ENCODE peak calls at places on chromosome 13, in six cellular contexts. O is IMR-90, A is mammary epithelial cell, W is spleen, J is lung, Y is mucosa of descending colon. C is an unnamed sample. For H3K4me1, the result is how much of the 10 kb centered on the place peaks cover.

GRCh38 chr13:33299626-33300025 is 14.1 kb upstream of the STARD13 start:
- DNase-seq in O (no peak), A (no peak), W (no peak), J (no peak), Y (no peak), C (no peak)

GRCh38 chr13:112842931-112843391 is 126.1 kb upstream of the MCF2L start:
- DNase-seq in O (no peak), A (no peak), W (peak), J (no peak), Y (no peak), C (no peak)

GRCh38 chr13:74920945-74921725 is 560.8 kb downstream of the TBC1D4 start:
- DNase-seq in O (no peak), A (peak), W (no peak), J (no peak), Y (no peak), C (no peak)

GRCh38 chr13:101417043-101417406 is 717 bp upstream of the NALCN start:
- DNase-seq in O (peak), A (peak), W (no peak), J (no peak), Y (no peak), C (peak)

GRCh38 chr13:71864094-71864980 is 2.7 kb downstream of the DACH1 start:
- DNase-seq in O (no peak), A (peak), W (peak), J (peak), Y (peak), C (peak)

GRCh38 chr13:72565893-72566292 is 161.5 kb downstream of the MZT1 start:
- DNase-seq in O (peak), A (no peak), W (no peak), J (no peak), Y (no peak), C (peak)

GRCh38 chr13:28792992-28793391 is 27.1 kb upstream of the MTUS2 start:
- DNase-seq in O (peak), A (peak), W (no peak), J (no peak), Y (no peak), C (peak)

GRCh38 chr13:36418022-36418805 is 14.1 kb upstream of the CCNA1 start:
- DNase-seq in O (peak), A (peak), W (no peak), J (no peak), Y (no peak), C (peak)

GRCh38 chr13:81048026-81048461 is 707.1 kb upstream of the SPRY2 start:
- DNase-seq in O (no peak), A (peak), W (no peak), J (no peak), Y (no peak), C (no peak)

GRCh38 chr13:102517959-102518358 is 78.8 kb upstream of the TPP2 start:
- DNase-seq in O (no peak), A (peak), W (no peak), J (no peak), Y (no peak), C (no peak)

GRCh38 chr13:35797946-35798345 is 321.5 kb upstream of the MAB21L1 start:
- DNase-seq in O (no peak), A (no peak), W (no peak), J (no peak), Y (no peak), C (no peak)

DNA sequence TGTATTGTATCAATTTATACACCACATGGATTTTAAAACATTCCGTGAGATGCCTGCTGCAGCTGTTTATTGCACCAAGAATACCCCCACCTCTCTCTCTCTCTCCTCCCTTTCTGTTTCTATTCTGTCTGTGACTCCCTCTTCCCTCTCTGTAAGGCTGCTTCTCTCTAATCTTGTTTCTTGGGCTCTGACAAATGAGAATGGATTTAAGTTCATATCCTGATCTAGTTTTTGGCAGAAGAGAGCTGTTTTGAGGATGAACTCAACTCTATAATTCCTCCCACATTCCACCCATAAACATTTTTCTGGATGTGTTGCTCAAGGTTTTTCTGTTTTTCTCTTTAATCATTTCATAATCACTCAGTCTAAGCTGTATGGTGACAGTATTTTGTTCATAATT is 144.3 kb upstream of the FRY start:
- DNase-seq in O (peak), A (no peak), W (no peak), J (no peak), Y (no peak), C (peak)
- H3K4me1 ChIP-seq in O (under half), A (under half), W (under half), J (under half), Y (under half), C (half or more)

DNA sequence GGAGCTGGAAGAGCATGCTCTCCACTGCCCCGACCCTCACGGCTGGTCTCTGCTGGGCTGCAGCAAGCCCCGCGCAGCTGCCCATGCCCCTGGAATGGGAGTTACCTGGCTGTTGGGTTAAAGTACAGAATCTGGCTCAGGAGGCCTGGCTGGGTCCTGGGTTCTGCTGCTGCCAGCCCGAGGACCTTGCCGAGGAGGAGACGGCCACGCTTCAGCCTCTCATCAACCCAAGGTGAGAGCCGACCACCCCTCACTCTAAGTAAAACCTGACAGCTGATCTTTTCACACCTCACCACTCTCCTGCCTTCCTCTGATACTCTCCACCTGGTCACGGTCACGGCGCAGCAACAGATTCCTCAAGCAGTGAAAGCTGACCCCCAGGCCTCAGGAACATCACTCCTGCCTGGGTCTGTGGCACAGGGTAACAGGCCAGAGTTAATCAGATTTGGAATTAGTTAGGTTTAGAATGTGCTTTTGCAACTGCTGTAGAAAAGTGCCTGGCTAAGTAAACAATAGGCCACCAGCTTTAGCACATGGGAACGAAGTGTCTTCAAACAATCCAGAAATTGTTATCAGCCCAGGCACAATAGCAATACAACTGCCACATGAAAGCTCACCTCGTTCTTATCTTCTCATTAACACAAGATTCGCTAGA is 20.5 kb downstream of the RAB20 start:
- DNase-seq in O (no peak), A (no peak), W (peak), J (no peak), Y (no peak), C (no peak)
- H3K4me1 ChIP-seq in O (under half), A (under half), W (under half), J (under half), Y (under half), C (under half)

DNA sequence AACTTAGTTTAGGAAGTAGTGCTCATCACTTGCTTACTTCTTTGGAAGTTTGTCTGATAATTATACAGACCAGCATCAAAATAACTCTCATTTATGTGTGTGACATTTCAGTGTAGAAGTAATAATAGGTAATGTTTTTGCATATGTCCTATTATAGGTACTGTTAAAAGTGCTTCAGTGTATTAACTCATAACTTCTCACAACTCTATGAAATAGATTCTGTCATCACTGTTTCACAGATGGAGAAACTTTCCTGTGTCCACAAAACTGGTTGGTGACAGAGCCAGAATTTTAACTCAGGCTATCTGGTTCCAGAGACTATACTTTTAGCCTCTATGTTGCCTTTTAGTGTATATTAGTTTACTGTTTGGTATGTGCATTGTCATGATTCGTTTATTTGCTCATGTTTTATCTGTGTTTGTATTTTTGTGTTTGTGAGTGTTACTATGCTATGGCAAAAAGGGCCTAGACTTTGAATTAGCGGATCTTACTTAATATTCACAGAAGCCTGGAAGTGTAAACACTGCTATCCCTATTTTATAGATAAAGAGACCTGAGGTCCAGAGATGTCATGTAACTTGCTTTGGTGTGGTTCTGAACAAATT is 12.7 kb downstream of the LPAR6 start:
- DNase-seq in O (no peak), A (peak), W (no peak), J (no peak), Y (no peak), C (peak)
- H3K4me1 ChIP-seq in O (under half), A (under half), W (under half), J (under half), Y (under half), C (half or more)

GRCh38 chr13:65710514-65710913 is 1519.6 kb downstream of the PCDH9 start:
- DNase-seq in O (no peak), A (no peak), W (no peak), J (no peak), Y (no peak), C (no peak)
- H3K4me1 ChIP-seq in O (under half), A (under half), W (under half), J (under half), Y (under half), C (under half)

GRCh38 chr13:99421758-99422555 is 79.3 kb upstream of the TM9SF2 start:
- DNase-seq in O (no peak), A (no peak), W (no peak), J (no peak), Y (no peak), C (no peak)
- H3K4me1 ChIP-seq in O (under half), A (under half), W (half or more), J (under half), Y (under half), C (under half)

C was measured in adipocyte.